ENCODE peak calls at places on chromosomes 16 and 17, in six cellular contexts. Z, O, E, M, L and V are unnamed samples.

GRCh38 chr17:45087496-45087975 is 26.4 kb downstream of the NMT1 start:
- DNase-seq in M (no peak), L (peak), Z (no peak), O (no peak), E (no peak), V (no peak)

GRCh38 chr17:50311483-50311882 is 34.4 kb upstream of the XYLT2 start:
- DNase-seq in M (no peak), L (no peak), O (no peak), E (no peak), Z (no peak), V (no peak)

GRCh38 chr16:28168991-28169554 is 42.7 kb downstream of the XPO6 start:
- DNase-seq in L (no peak), E (no peak), Z (peak), O (no peak), M (no peak), V (no peak)

GRCh38 chr17:40552806-40553693 is 12.2 kb downstream of the CCR7 start:
- DNase-seq in M (no peak), E (no peak), L (no peak), Z (no peak), O (no peak), V (peak)

GRCh38 chr17:83109793-83110645 is 30.6 kb downstream of the METRNL start:
- DNase-seq in Z (no peak), M (peak), L (no peak), O (peak), E (peak), V (peak)

GRCh38 chr16:55490301-55490700 is 11.3 kb downstream of the MMP2 start:
- DNase-seq in L (no peak), Z (no peak), E (no peak), M (no peak), O (no peak), V (no peak)

GRCh38 chr17:35740216-35740615 is 8.8 kb downstream of the RASL10B start:
- DNase-seq in O (no peak), L (no peak), E (no peak), M (no peak), Z (no peak), V (no peak)

GRCh38 chr16:86343111-86343642 is 167.2 kb upstream of the FOXF1 start:
- DNase-seq in Z (no peak), M (peak), L (no peak), E (peak), O (no peak), V (no peak)

GRCh38 chr17:18957831-18958230 is 5.9 kb downstream of the SLC5A10 start:
- DNase-seq in E (no peak), O (no peak), Z (no peak), L (no peak), M (no peak), V (no peak)

GRCh38 chr17:17064322-17064721 is 22.1 kb downstream of the MPRIP start:
- DNase-seq in Z (no peak), L (no peak), E (no peak), O (no peak), M (no peak), V (no peak)